ENCODE peak calls at places on chromosomes 12 and 14, in seven cellular contexts. A, Q, O, G, X, L and T are unnamed samples.

GRCh38 chr14:63178912-63179311 is 25.3 kb upstream of the RHOJ start:
- DNase-seq in X (no peak), G (no peak), O (no peak), Q (no peak), A (no peak), L (no peak), T (no peak)

GRCh38 chr12:117590999-117591398 is 229.6 kb upstream of the NOS1 start:
- DNase-seq in G (no peak), Q (no peak), X (no peak), O (no peak), L (no peak), A (no peak), T (no peak)

GRCh38 chr12:29921307-29921706 is 137.6 kb upstream of the TMTC1 start:
- DNase-seq in G (no peak), L (no peak), A (peak; percentile 34), O (no peak), Q (no peak), X (no peak), T (no peak)

GRCh38 chr12:57558864-57559263 is 9.0 kb downstream of the KIF5A start:
- DNase-seq in L (no peak), O (no peak), G (no peak), Q (no peak), A (no peak), X (no peak), T (no peak)

GRCh38 chr12:111405856-111406473 is at the start of gene SH2B3:
- DNase-seq in O (peak; percentile 85), L (no peak), Q (no peak), A (no peak), X (no peak), G (peak; percentile 30), T (peak; percentile 46)

GRCh38 chr12:74066476-74066875 is 471.2 kb upstream of the ATXN7L3B start:
- DNase-seq in Q (no peak), X (no peak), A (no peak), G (no peak), L (no peak), O (no peak), T (no peak)

GRCh38 chr14:50363734-50364113 is 33.0 kb downstream of the CDKL1 start:
- DNase-seq in X (no peak), L (no peak), A (no peak), O (peak; percentile 72), Q (peak; percentile 92), G (no peak), T (no peak)

GRCh38 chr14:74563233-74563585 is 48.8 kb downstream of the LTBP2 start:
- DNase-seq in L (no peak), O (no peak), A (no peak), G (no peak), X (no peak), Q (no peak), T (no peak)

GRCh38 chr12:132620893-132621656 is 2.5 kb downstream of the P2RX2 start:
- DNase-seq in L (no peak), G (no peak), X (no peak), Q (no peak), A (no peak), O (no peak), T (no peak)